ENCODE peak calls at places on chromosomes 7 and 10, in seven cellular contexts. One of them, this sample, is unnamed.

GRCh38 chr10:103481974-103482531 is 3.0 kb upstream of the CALHM3 start:
- DNase-seq in mesendoderm: peak
- DNase-seq in HTR-8/SVneo: peak
- DNase-seq in activated CD8-positive, alpha-beta T cell treated with anti-CD3 and anti-CD28 coated beads, Interleukin-2, amount 10 ng/mL, durations not matched to agents 7 days and 5 days: peak
- DNase-seq in testis: peak
- DNase-seq in AG09309: peak
- DNase-seq in ureter: no peak
- DNase-seq in this sample: no peak

GRCh38 chr10:104077282-104078151 is 8.2 kb downstream of the COL17A1 start:
- DNase-seq in activated CD8-positive, alpha-beta T cell treated with anti-CD3 and anti-CD28 coated beads, Interleukin-2, amount 10 ng/mL, durations not matched to agents 7 days and 5 days: no peak
- DNase-seq in AG09309: no peak
- DNase-seq in testis: no peak
- DNase-seq in HTR-8/SVneo: no peak
- DNase-seq in mesendoderm: peak
- DNase-seq in ureter: no peak
- DNase-seq in this sample: no peak

GRCh38 chr10:81018898-81019890 is 481.5 kb downstream of the SH2D4B start:
- DNase-seq in HTR-8/SVneo: peak
- DNase-seq in AG09309: peak
- DNase-seq in activated CD8-positive, alpha-beta T cell treated with anti-CD3 and anti-CD28 coated beads, Interleukin-2, amount 10 ng/mL, durations not matched to agents 7 days and 5 days: peak
- DNase-seq in mesendoderm: peak
- DNase-seq in testis: peak
- DNase-seq in ureter: peak
- DNase-seq in this sample: no peak

GRCh38 chr7:135980665-135981180 is 3.6 kb upstream of the MTPN start:
- DNase-seq in AG09309: peak
- DNase-seq in HTR-8/SVneo: no peak
- DNase-seq in ureter: no peak
- DNase-seq in mesendoderm: no peak
- DNase-seq in activated CD8-positive, alpha-beta T cell treated with anti-CD3 and anti-CD28 coated beads, Interleukin-2, amount 10 ng/mL, durations not matched to agents 7 days and 5 days: peak
- DNase-seq in testis: peak
- DNase-seq in this sample: peak

GRCh38 chr7:22943997-22944396 is 69.9 kb downstream of the HYCC1 start:
- DNase-seq in ureter: no peak
- DNase-seq in activated CD8-positive, alpha-beta T cell treated with anti-CD3 and anti-CD28 coated beads, Interleukin-2, amount 10 ng/mL, durations not matched to agents 7 days and 5 days: no peak
- DNase-seq in testis: no peak
- DNase-seq in HTR-8/SVneo: no peak
- DNase-seq in AG09309: peak
- DNase-seq in mesendoderm: peak
- DNase-seq in this sample: no peak

GRCh38 chr7:157875230-157876179 is 538.7 kb downstream of the DNAJB6 start:
- DNase-seq in activated CD8-positive, alpha-beta T cell treated with anti-CD3 and anti-CD28 coated beads, Interleukin-2, amount 10 ng/mL, durations not matched to agents 7 days and 5 days: peak
- DNase-seq in testis: peak
- DNase-seq in HTR-8/SVneo: no peak
- DNase-seq in mesendoderm: peak
- DNase-seq in AG09309: no peak
- DNase-seq in ureter: no peak
- DNase-seq in this sample: no peak

GRCh38 chr10:4816966-4817365 is 9.0 kb upstream of the AKR1E2 start:
- DNase-seq in activated CD8-positive, alpha-beta T cell treated with anti-CD3 and anti-CD28 coated beads, Interleukin-2, amount 10 ng/mL, durations not matched to agents 7 days and 5 days: no peak
- DNase-seq in mesendoderm: peak
- DNase-seq in testis: no peak
- DNase-seq in ureter: no peak
- DNase-seq in AG09309: no peak
- DNase-seq in HTR-8/SVneo: no peak
- DNase-seq in this sample: no peak

GRCh38 chr10:59757966-59758365 is 4.7 kb upstream of the MRLN start:
- DNase-seq in testis: no peak
- DNase-seq in HTR-8/SVneo: no peak
- DNase-seq in mesendoderm: no peak
- DNase-seq in ureter: no peak
- DNase-seq in activated CD8-positive, alpha-beta T cell treated with anti-CD3 and anti-CD28 coated beads, Interleukin-2, amount 10 ng/mL, durations not matched to agents 7 days and 5 days: no peak
- DNase-seq in AG09309: peak
- DNase-seq in this sample: no peak

GRCh38 chr10:6518791-6519430 is 61.2 kb downstream of the PRKCQ start:
- DNase-seq in ureter: no peak
- DNase-seq in mesendoderm: no peak
- DNase-seq in testis: no peak
- DNase-seq in activated CD8-positive, alpha-beta T cell treated with anti-CD3 and anti-CD28 coated beads, Interleukin-2, amount 10 ng/mL, durations not matched to agents 7 days and 5 days: peak
- DNase-seq in HTR-8/SVneo: no peak
- DNase-seq in AG09309: no peak
- DNase-seq in this sample: no peak

GRCh38 chr10:23171232-23171876 is 20.8 kb upstream of the PTF1A start:
- DNase-seq in testis: peak
- DNase-seq in activated CD8-positive, alpha-beta T cell treated with anti-CD3 and anti-CD28 coated beads, Interleukin-2, amount 10 ng/mL, durations not matched to agents 7 days and 5 days: peak
- DNase-seq in ureter: no peak
- DNase-seq in HTR-8/SVneo: peak
- DNase-seq in mesendoderm: peak
- DNase-seq in AG09309: no peak
- DNase-seq in this sample: no peak

GRCh38 chr10:28679941-28680752 is 2.8 kb downstream of the BAMBI start:
- DNase-seq in ureter: no peak
- DNase-seq in testis: peak
- DNase-seq in mesendoderm: peak
- DNase-seq in activated CD8-positive, alpha-beta T cell treated with anti-CD3 and anti-CD28 coated beads, Interleukin-2, amount 10 ng/mL, durations not matched to agents 7 days and 5 days: no peak
- DNase-seq in AG09309: peak
- DNase-seq in HTR-8/SVneo: no peak
- DNase-seq in this sample: no peak

GRCh38 chr7:132757778-132758177 is 181.5 kb upstream of the PLXNA4 start:
- DNase-seq in mesendoderm: no peak
- DNase-seq in activated CD8-positive, alpha-beta T cell treated with anti-CD3 and anti-CD28 coated beads, Interleukin-2, amount 10 ng/mL, durations not matched to agents 7 days and 5 days: no peak
- DNase-seq in HTR-8/SVneo: no peak
- DNase-seq in testis: no peak
- DNase-seq in AG09309: no peak
- DNase-seq in ureter: no peak
- DNase-seq in this sample: no peak

GRCh38 chr10:130358981-130359650 is 222.9 kb downstream of the GLRX3 start:
- DNase-seq in mesendoderm: no peak
- DNase-seq in activated CD8-positive, alpha-beta T cell treated with anti-CD3 and anti-CD28 coated beads, Interleukin-2, amount 10 ng/mL, durations not matched to agents 7 days and 5 days: no peak
- DNase-seq in testis: no peak
- DNase-seq in ureter: no peak
- DNase-seq in AG09309: no peak
- DNase-seq in HTR-8/SVneo: no peak
- DNase-seq in this sample: no peak

GRCh38 chr10:43816351-43817321 is 168.0 kb upstream of the ZNF32 start:
- DNase-seq in HTR-8/SVneo: no peak
- DNase-seq in AG09309: peak
- DNase-seq in activated CD8-positive, alpha-beta T cell treated with anti-CD3 and anti-CD28 coated beads, Interleukin-2, amount 10 ng/mL, durations not matched to agents 7 days and 5 days: peak
- DNase-seq in ureter: no peak
- DNase-seq in mesendoderm: no peak
- DNase-seq in testis: no peak
- DNase-seq in this sample: peak

GRCh38 chr7:99024066-99024465 is 119.8 kb downstream of the SMURF1 start:
- DNase-seq in AG09309: no peak
- DNase-seq in mesendoderm: no peak
- DNase-seq in testis: no peak
- DNase-seq in ureter: no peak
- DNase-seq in HTR-8/SVneo: no peak
- DNase-seq in activated CD8-positive, alpha-beta T cell treated with anti-CD3 and anti-CD28 coated beads, Interleukin-2, amount 10 ng/mL, durations not matched to agents 7 days and 5 days: no peak
- DNase-seq in this sample: no peak

GRCh38 chr10:24209946-24210491 is 1.1 kb downstream of the KIAA1217 start:
- DNase-seq in ureter: no peak
- DNase-seq in AG09309: no peak
- DNase-seq in mesendoderm: peak
- DNase-seq in HTR-8/SVneo: peak
- DNase-seq in activated CD8-positive, alpha-beta T cell treated with anti-CD3 and anti-CD28 coated beads, Interleukin-2, amount 10 ng/mL, durations not matched to agents 7 days and 5 days: no peak
- DNase-seq in testis: peak
- DNase-seq in this sample: no peak

GRCh38 chr7:133268355-133268754 is 15.5 kb downstream of the EXOC4 start:
- DNase-seq in activated CD8-positive, alpha-beta T cell treated with anti-CD3 and anti-CD28 coated beads, Interleukin-2, amount 10 ng/mL, durations not matched to agents 7 days and 5 days: no peak
- DNase-seq in ureter: no peak
- DNase-seq in HTR-8/SVneo: no peak
- DNase-seq in testis: no peak
- DNase-seq in mesendoderm: no peak
- DNase-seq in AG09309: no peak
- DNase-seq in this sample: no peak

GRCh38 chr10:114932945-114933344 is 5.0 kb upstream of the TRUB1 start:
- DNase-seq in HTR-8/SVneo: no peak
- DNase-seq in activated CD8-positive, alpha-beta T cell treated with anti-CD3 and anti-CD28 coated beads, Interleukin-2, amount 10 ng/mL, durations not matched to agents 7 days and 5 days: no peak
- DNase-seq in AG09309: no peak
- DNase-seq in ureter: no peak
- DNase-seq in testis: no peak
- DNase-seq in mesendoderm: no peak
- DNase-seq in this sample: no peak

GRCh38 chr7:38751416-38751815 is 120.2 kb upstream of the AMPH start:
- DNase-seq in activated CD8-positive, alpha-beta T cell treated with anti-CD3 and anti-CD28 coated beads, Interleukin-2, amount 10 ng/mL, durations not matched to agents 7 days and 5 days: no peak
- DNase-seq in testis: no peak
- DNase-seq in mesendoderm: no peak
- DNase-seq in AG09309: no peak
- DNase-seq in HTR-8/SVneo: no peak
- DNase-seq in ureter: no peak
- DNase-seq in this sample: no peak

GRCh38 chr10:87541114-87541513 is 36.4 kb downstream of the MINPP1 start:
- DNase-seq in HTR-8/SVneo: no peak
- DNase-seq in AG09309: no peak
- DNase-seq in ureter: no peak
- DNase-seq in testis: no peak
- DNase-seq in mesendoderm: no peak
- DNase-seq in activated CD8-positive, alpha-beta T cell treated with anti-CD3 and anti-CD28 coated beads, Interleukin-2, amount 10 ng/mL, durations not matched to agents 7 days and 5 days: no peak
- DNase-seq in this sample: no peak

GRCh38 chr7:33087858-33088257 is 21.3 kb downstream of the RP9 start:
- DNase-seq in HTR-8/SVneo: no peak
- DNase-seq in activated CD8-positive, alpha-beta T cell treated with anti-CD3 and anti-CD28 coated beads, Interleukin-2, amount 10 ng/mL, durations not matched to agents 7 days and 5 days: no peak
- DNase-seq in testis: no peak
- DNase-seq in mesendoderm: no peak
- DNase-seq in ureter: no peak
- DNase-seq in AG09309: no peak
- DNase-seq in this sample: no peak

GRCh38 chr10:30804478-30805055 is 175.0 kb upstream of the LYZL2 start:
- DNase-seq in activated CD8-positive, alpha-beta T cell treated with anti-CD3 and anti-CD28 coated beads, Interleukin-2, amount 10 ng/mL, durations not matched to agents 7 days and 5 days: no peak
- DNase-seq in mesendoderm: no peak
- DNase-seq in ureter: peak
- DNase-seq in HTR-8/SVneo: no peak
- DNase-seq in testis: no peak
- DNase-seq in AG09309: peak
- DNase-seq in this sample: peak

GRCh38 chr10:50653142-50653541 is 29.4 kb upstream of the SGMS1 start:
- DNase-seq in mesendoderm: no peak
- DNase-seq in testis: peak
- DNase-seq in AG09309: peak
- DNase-seq in HTR-8/SVneo: no peak
- DNase-seq in ureter: no peak
- DNase-seq in activated CD8-positive, alpha-beta T cell treated with anti-CD3 and anti-CD28 coated beads, Interleukin-2, amount 10 ng/mL, durations not matched to agents 7 days and 5 days: peak
- DNase-seq in this sample: no peak

GRCh38 chr10:9792181-9792580 is 1225.5 kb upstream of the CELF2 start:
- DNase-seq in testis: no peak
- DNase-seq in ureter: no peak
- DNase-seq in HTR-8/SVneo: no peak
- DNase-seq in mesendoderm: peak
- DNase-seq in AG09309: no peak
- DNase-seq in activated CD8-positive, alpha-beta T cell treated with anti-CD3 and anti-CD28 coated beads, Interleukin-2, amount 10 ng/mL, durations not matched to agents 7 days and 5 days: no peak
- DNase-seq in this sample: no peak

GRCh38 chr10:34407227-34407626 is 407.9 kb downstream of the PARD3 start:
- DNase-seq in ureter: peak
- DNase-seq in mesendoderm: no peak
- DNase-seq in testis: no peak
- DNase-seq in activated CD8-positive, alpha-beta T cell treated with anti-CD3 and anti-CD28 coated beads, Interleukin-2, amount 10 ng/mL, durations not matched to agents 7 days and 5 days: no peak
- DNase-seq in HTR-8/SVneo: no peak
- DNase-seq in AG09309: no peak
- DNase-seq in this sample: no peak